ENCODE peak calls at places on chromosomes 12 and 14, in four cellular contexts. E is stimulated activated CD4-positive, alpha-beta T cell treated with anti-CD3 and anti-CD28 coated beads, Interleukin-4, amount 100 ng/mL, for 48 hours; R is CMK; J is heart left ventricle. C is an unnamed sample.

GRCh38 chr14:96039633-96040311 is 610 bp downstream of the C14orf132 start:
- DNase-seq in R (no peak), E (no peak), J (no peak), C (no peak)

GRCh38 chr12:107554941-107555340 is 130.7 kb upstream of the PWP1 start:
- DNase-seq in J (no peak), E (no peak), R (no peak), C (no peak)

GRCh38 chr14:92615451-92615850 is 101.9 kb downstream of the RIN3 start:
- DNase-seq in R (peak), J (no peak), E (peak), C (no peak)

GRCh38 chr12:32273063-32273521 is 126.3 kb upstream of the FGD4 start:
- DNase-seq in J (no peak), R (no peak), E (no peak), C (no peak)

GRCh38 chr14:101963611-101964296 is 619 bp upstream of the DYNC1H1 start:
- DNase-seq in R (no peak), J (no peak), E (no peak), C (no peak)

GRCh38 chr12:68932701-68933563 is at the start of gene CPM:
- DNase-seq in E (peak), R (no peak), J (peak), C (peak)

GRCh38 chr12:108338915-108339657 is at the start of gene CMKLR1:
- DNase-seq in J (peak), E (no peak), R (no peak), C (no peak)

GRCh38 chr12:8156416-8156815 is 399 bp upstream of the ZNF705A start:
- DNase-seq in J (no peak), R (no peak), E (no peak), C (no peak)

GRCh38 chr12:104710940-104711725 is 247.0 kb downstream of the SLC41A2 start:
- DNase-seq in E (no peak), R (no peak), J (no peak), C (no peak)

GRCh38 chr12:19759229-19759628 is 319.9 kb downstream of the AEBP2 start:
- DNase-seq in E (no peak), J (no peak), R (no peak), C (no peak)

GRCh38 chr12:124749725-124750124 is 113.9 kb downstream of the SCARB1 start:
- DNase-seq in E (no peak), J (no peak), R (no peak), C (no peak)

C was measured in GM12891.